ENCODE peak calls at places on chromosome 2, in four cellular contexts. Y, H, C and D are unnamed samples. For H3K9me3, the result is how much of the 10 kb centered on the place peaks cover.

GRCh38 chr2:70161069-70161534 is 29.7 kb downstream of the C2orf42 start:
- DNase-seq in H (peak), Y (no peak), C (peak), D (no peak)

GRCh38 chr2:43139996-43140621 is 86.3 kb downstream of the ZFP36L2 start:
- DNase-seq in C (no peak), Y (no peak), H (no peak), D (no peak)

GRCh38 chr2:167988296-167988695 is 259.1 kb downstream of the STK39 start:
- DNase-seq in C (no peak), Y (no peak), H (no peak), D (no peak)

GRCh38 chr2:197307236-197307932 is 3.2 kb downstream of the ANKRD44 start:
- DNase-seq in Y (no peak), C (no peak), H (no peak), D (no peak)

GRCh38 chr2:53312721-53313120 is 454.9 kb upstream of the CHAC2 start:
- DNase-seq in C (no peak), Y (no peak), H (no peak), D (no peak)

GRCh38 chr2:110770696-110771425 is 38.5 kb downstream of the ACOXL start:
- DNase-seq in C (peak), H (no peak), Y (peak), D (no peak)

GRCh38 chr2:20555954-20556353 is 94.9 kb downstream of the HS1BP3 start:
- DNase-seq in Y (no peak), H (no peak), C (no peak), D (no peak)

GRCh38 chr2:217254111-217254510 is 394.2 kb upstream of the TNP1 start:
- DNase-seq in Y (no peak), H (no peak), C (no peak), D (no peak)

GRCh38 chr2:237283136-237283928 is 130.6 kb downstream of the COL6A3 start:
- DNase-seq in C (peak), H (no peak), Y (no peak), D (no peak)

GRCh38 chr2:10004401-10004800 is 38.9 kb upstream of the KLF11 start:
- DNase-seq in H (no peak), Y (no peak), C (no peak), D (no peak)

GRCh38 chr2:102141011-102141914 is 1.3 kb upstream of the IL1R1 start:
- DNase-seq in C (no peak), H (no peak), Y (no peak), D (no peak)

GRCh38 chr2:228723599-228723998 is 542.1 kb upstream of the SPHKAP start:
- DNase-seq in C (no peak), H (no peak), Y (no peak), D (no peak)

GRCh38 chr2:235642446-235643107 is 148.7 kb downstream of the AGAP1 start:
- DNase-seq in C (no peak), Y (no peak), H (no peak), D (no peak)

GRCh38 chr2:145352499-145352898 is 832.6 kb upstream of the ZEB2 start:
- DNase-seq in H (no peak), C (no peak), Y (no peak), D (no peak)

GRCh38 chr2:240426797-240427721 is 8.4 kb upstream of the GPC1 start:
- DNase-seq in Y (no peak), C (peak), H (peak), D (no peak)

GRCh38 chr2:118738524-118739308 is 108.7 kb downstream of the EN1 start:
- DNase-seq in H (peak), C (peak), Y (peak), D (peak)

GRCh38 chr2:108988796-108989713 is at the start of gene EDAR:
- DNase-seq in Y (no peak), C (peak), H (peak), D (peak)
- H3K4me3 ChIP-seq in Y (no peak), C (peak), H (peak), D (peak)

GRCh38 chr2:82215212-82215611 is 1910.7 kb upstream of the LRRTM1 start:
- DNase-seq in C (no peak), H (no peak), Y (no peak), D (no peak)
- H3K9me3 ChIP-seq in C (under half), H (under half), Y (under half), D (under half)

GRCh38 chr2:64455545-64455944 is 1.6 kb downstream of the LGALSL start:
- DNase-seq in C (peak), Y (no peak), H (no peak), D (no peak)
- H3K4me3 ChIP-seq in C (peak), Y (no peak), H (peak), D (peak)

GRCh38 chr2:15986068-15986560 is 45.8 kb downstream of the MYCN start:
- DNase-seq in Y (no peak), H (no peak), C (no peak), D (no peak)
- H3K9me3 ChIP-seq in Y (under half), H (under half), C (under half), D (under half)

DNA sequence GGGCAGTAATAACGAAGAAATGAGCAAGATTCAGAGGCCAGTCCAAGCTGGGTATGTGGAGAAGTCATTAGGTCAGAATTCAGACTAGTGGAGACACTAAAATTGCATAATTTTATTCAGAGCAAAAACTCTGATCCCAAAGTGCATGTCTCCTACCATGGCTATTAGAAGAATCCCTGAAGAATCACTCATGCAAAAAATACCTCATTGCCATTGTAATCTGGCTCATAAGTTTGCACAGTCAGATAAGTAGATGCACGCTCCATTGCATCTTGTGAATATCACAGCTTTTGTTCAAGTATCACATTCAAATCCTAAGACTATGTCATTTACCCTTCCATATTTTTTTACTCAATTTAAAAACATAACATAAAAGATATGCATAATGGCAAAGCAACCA is 692.2 kb upstream of the KLHL29 start:
- DNase-seq in C (no peak), Y (no peak), H (no peak), D (no peak)
- H3K4me3 ChIP-seq in C (no peak), Y (no peak), H (no peak), D (no peak)

DNA sequence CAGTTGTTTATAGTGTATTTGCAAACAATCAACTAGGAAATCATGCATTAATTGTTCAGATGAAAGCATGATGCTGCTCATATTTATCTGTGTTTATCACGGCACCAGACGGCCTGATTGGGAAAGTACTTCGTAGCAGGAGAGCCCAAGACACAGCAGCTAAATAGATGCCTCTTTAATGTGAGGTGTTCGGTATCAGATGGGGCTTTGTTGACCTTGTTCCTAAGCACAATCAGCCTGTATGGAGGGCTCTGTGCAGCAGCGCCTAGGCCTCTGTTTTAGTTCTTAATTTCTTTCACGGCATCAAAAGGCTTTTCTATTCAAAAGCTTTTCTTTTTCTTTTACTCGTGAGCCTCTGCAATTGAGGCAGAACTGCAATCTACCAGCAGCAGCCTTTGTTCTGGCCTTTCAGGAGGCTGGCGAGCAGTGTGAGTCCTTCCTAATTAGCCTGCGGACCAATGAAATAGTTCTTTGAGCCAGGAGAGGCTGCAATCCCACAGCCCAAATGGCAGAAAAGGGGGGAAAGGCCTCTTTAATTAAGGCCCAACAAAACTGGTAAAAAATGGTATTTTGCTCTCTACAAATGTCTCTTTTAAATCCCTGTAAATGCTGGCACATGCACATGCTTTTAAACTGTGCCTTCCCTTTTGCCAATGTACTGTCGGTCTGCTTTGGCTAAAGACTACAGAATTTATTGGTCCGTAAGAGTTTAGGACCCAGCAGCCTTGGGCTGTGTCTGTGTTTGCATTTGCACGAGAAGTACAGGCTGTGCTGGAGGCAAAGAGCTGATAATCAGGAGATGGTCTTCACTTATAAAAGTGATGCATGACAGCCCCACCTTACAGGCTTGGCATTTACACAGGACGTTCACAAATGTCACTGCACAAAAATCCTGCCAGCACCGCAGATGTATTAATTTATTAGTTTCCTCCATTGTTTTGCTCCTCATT is 159.6 kb downstream of the RND3 start:
- DNase-seq in Y (no peak), H (no peak), C (no peak), D (no peak)
- H3K9me3 ChIP-seq in Y (under half), H (under half), C (under half), D (under half)

GRCh38 chr2:47632754-47633153 is 150.2 kb upstream of the MSH6 start:
- DNase-seq in C (no peak), Y (no peak), H (no peak), D (no peak)
- H3K4me3 ChIP-seq in C (no peak), Y (no peak), H (no peak), D (no peak)